ENCODE peak calls at places on chromosomes 12 and 14, in nine cellular contexts. Q, E, D, S, Y, T, G, B and R are unnamed samples.

GRCh38 chr14:58298880-58299664 is 717 bp downstream of the ARID4A start:
- DNase-seq in Q (no peak), E (peak), D (peak), S (peak), Y (peak), T (no peak), G (no peak), B (peak), R (peak)

GRCh38 chr14:69288956-69289705 is 29.2 kb downstream of the GALNT16 start:
- DNase-seq in Q (no peak), E (no peak), D (no peak), S (no peak), Y (no peak), T (no peak), G (no peak), B (no peak), R (no peak)

GRCh38 chr12:119206348-119207075 is 27.8 kb downstream of the HSPB8 start:
- DNase-seq in Q (no peak), E (no peak), D (no peak), S (peak), Y (no peak), T (peak), G (no peak), B (peak), R (peak)

GRCh38 chr12:132955094-132955932 is 793 bp downstream of the ZNF605 start:
- DNase-seq in Q (peak), E (peak), D (peak), S (peak), Y (peak), T (no peak), G (peak), B (peak), R (peak)

GRCh38 chr12:32811686-32812392 is 56.1 kb upstream of the YARS2 start:
- DNase-seq in Q (no peak), E (peak), D (no peak), S (no peak), Y (no peak), T (no peak), G (no peak), B (no peak), R (no peak)

GRCh38 chr12:123250471-123251383 is 17.5 kb downstream of the MTRFR start:
- DNase-seq in Q (no peak), E (no peak), D (peak), S (no peak), Y (no peak), T (peak), G (no peak), B (no peak), R (peak)

GRCh38 chr14:37712976-37713431 is 117.6 kb downstream of the TTC6 start:
- DNase-seq in Q (no peak), E (no peak), D (no peak), S (no peak), Y (no peak), T (no peak), G (no peak), B (no peak), R (no peak)

GRCh38 chr14:96164861-96165490 is 39.7 kb upstream of the BDKRB2 start:
- DNase-seq in Q (no peak), E (no peak), D (no peak), S (no peak), Y (no peak), T (no peak), G (no peak), B (no peak), R (peak)

GRCh38 chr12:47947273-47947672 is 16.1 kb upstream of the TMEM106C start:
- DNase-seq in Q (peak), E (peak), D (peak), S (no peak), Y (no peak), T (no peak), G (no peak), B (no peak), R (no peak)

GRCh38 chr12:56719056-56719455 is 6.0 kb downstream of the NACA start:
- DNase-seq in Q (no peak), E (no peak), D (no peak), S (no peak), Y (no peak), T (no peak), G (no peak), B (no peak), R (no peak)

GRCh38 chr12:116672842-116673516 is 64.9 kb downstream of the SPRING1 start:
- DNase-seq in Q (no peak), E (no peak), D (no peak), S (no peak), Y (no peak), T (no peak), G (no peak), B (no peak), R (no peak)

GRCh38 chr14:21768116-21768874 is 94.7 kb upstream of the OR4E1 start:
- DNase-seq in Q (peak), E (no peak), D (peak), S (peak), Y (no peak), T (no peak), G (no peak), B (peak), R (peak)

GRCh38 chr12:85829391-85829790 is 6.8 kb downstream of the RASSF9 start:
- DNase-seq in Q (peak), E (no peak), D (no peak), S (no peak), Y (no peak), T (no peak), G (no peak), B (no peak), R (no peak)

GRCh38 chr14:90291699-90292098 is 35.3 kb downstream of the PSMC1 start:
- DNase-seq in Q (no peak), E (no peak), D (no peak), S (no peak), Y (no peak), T (no peak), G (no peak), B (no peak), R (no peak)

GRCh38 chr12:49515266-49515665 is 23.6 kb upstream of the KCNH3 start:
- DNase-seq in Q (peak), E (peak), D (peak), S (no peak), Y (no peak), T (no peak), G (peak), B (no peak), R (no peak)

GRCh38 chr12:3119745-3120660 is 42.8 kb downstream of the TSPAN9 start:
- DNase-seq in Q (peak), E (no peak), D (no peak), S (no peak), Y (no peak), T (peak), G (peak), B (no peak), R (no peak)

GRCh38 chr12:132308311-132309161 is 20.9 kb downstream of the GALNT9 start:
- DNase-seq in Q (no peak), E (no peak), D (no peak), S (no peak), Y (no peak), T (no peak), G (no peak), B (no peak), R (no peak)

GRCh38 chr12:95551305-95551704 is at the start of gene USP44:
- DNase-seq in Q (no peak), E (no peak), D (no peak), S (no peak), Y (peak), T (no peak), G (no peak), B (peak), R (no peak)

GRCh38 chr14:29240046-29240445 is 473.5 kb downstream of the FOXG1 start:
- DNase-seq in Q (peak), E (no peak), D (no peak), S (no peak), Y (no peak), T (no peak), G (peak), B (no peak), R (no peak)

GRCh38 chr12:54439521-54440255 is 20.6 kb upstream of the ITGA5 start:
- DNase-seq in Q (peak), E (no peak), D (peak), S (no peak), Y (no peak), T (peak), G (peak), B (peak), R (peak)

GRCh38 chr12:66514581-66514980 is 164.3 kb downstream of the GRIP1 start:
- DNase-seq in Q (peak), E (no peak), D (no peak), S (no peak), Y (no peak), T (no peak), G (peak), B (no peak), R (no peak)

GRCh38 chr14:90547968-90548367 is 151.1 kb downstream of the CALM1 start:
- DNase-seq in Q (no peak), E (no peak), D (no peak), S (no peak), Y (no peak), T (no peak), G (no peak), B (no peak), R (no peak)

GRCh38 chr12:110371408-110372055 is 32.0 kb downstream of the ANAPC7 start:
- DNase-seq in Q (no peak), E (no peak), D (no peak), S (no peak), Y (peak), T (peak), G (no peak), B (no peak), R (peak)

GRCh38 chr12:83102499-83102898 is 415.8 kb downstream of the TMTC2 start:
- DNase-seq in Q (peak), E (no peak), D (no peak), S (no peak), Y (no peak), T (no peak), G (no peak), B (no peak), R (no peak)

GRCh38 chr12:8449293-8449944 is 6.3 kb upstream of the CLEC6A start:
- DNase-seq in Q (no peak), E (no peak), D (peak), S (no peak), Y (no peak), T (no peak), G (no peak), B (peak), R (no peak)

GRCh38 chr12:54975875-54976274 is 8.7 kb downstream of the TESPA1 start:
- DNase-seq in Q (no peak), E (no peak), D (no peak), S (no peak), Y (no peak), T (no peak), G (no peak), B (no peak), R (no peak)

GRCh38 chr14:68643673-68644072 is 149.2 kb downstream of the ZFP36L1 start:
- DNase-seq in Q (no peak), E (no peak), D (no peak), S (no peak), Y (no peak), T (no peak), G (no peak), B (no peak), R (no peak)

GRCh38 chr12:124964836-124965462 is 24.0 kb downstream of the DHX37 start:
- DNase-seq in Q (no peak), E (no peak), D (no peak), S (no peak), Y (no peak), T (no peak), G (no peak), B (no peak), R (no peak)

GRCh38 chr14:36647417-36647826 is 14.2 kb upstream of the PAX9 start:
- DNase-seq in Q (no peak), E (no peak), D (no peak), S (no peak), Y (no peak), T (no peak), G (no peak), B (peak), R (no peak)

GRCh38 chr12:88062464-88062863 is 33.3 kb upstream of the C12orf50 start:
- DNase-seq in Q (no peak), E (no peak), D (no peak), S (no peak), Y (no peak), T (no peak), G (no peak), B (no peak), R (no peak)

GRCh38 chr12:125856366-125856765 is 791.1 kb downstream of the AACS start:
- DNase-seq in Q (no peak), E (no peak), D (no peak), S (no peak), Y (no peak), T (no peak), G (no peak), B (no peak), R (no peak)